ENCODE peak calls at places on chromosomes 16 and 17, in four cellular contexts. O, H, V and U are unnamed samples.

GRCh38 chr16:17446661-17447060 is 24.1 kb downstream of the XYLT1 start:
- DNase-seq in O (no peak), H (no peak), V (no peak), U (no peak)

GRCh38 chr16:70454221-70455034 is at the start of gene FCSK:
- DNase-seq in O (peak), H (peak), V (peak), U (peak)

GRCh38 chr16:83813818-83814653 is 6.3 kb downstream of the HSBP1 start:
- DNase-seq in O (peak), H (peak), V (peak), U (no peak)

GRCh38 chr17:78383725-78384471 is 5.4 kb downstream of the PGS1 start:
- DNase-seq in O (no peak), H (peak), V (no peak), U (peak)

GRCh38 chr17:82687375-82687861 is 11.1 kb downstream of the RAB40B start:
- DNase-seq in O (no peak), H (no peak), V (peak), U (no peak)

GRCh38 chr16:11232852-11233726 is 22.9 kb downstream of the SOCS1 start:
- DNase-seq in O (no peak), H (no peak), V (no peak), U (no peak)

GRCh38 chr17:39169101-39169500 is 3.1 kb upstream of the ARL5C start:
- DNase-seq in O (no peak), H (no peak), V (no peak), U (no peak)

GRCh38 chr16:16857603-16858283 is 478.8 kb downstream of the NPIPA7 start:
- DNase-seq in O (peak), H (no peak), V (no peak), U (no peak)

GRCh38 chr17:77677210-77677609 is 281.3 kb upstream of the TNRC6C start:
- DNase-seq in O (no peak), H (no peak), V (no peak), U (no peak)

GRCh38 chr17:72359274-72359673 is 238.5 kb downstream of the SOX9 start:
- DNase-seq in O (no peak), H (no peak), V (no peak), U (no peak)

GRCh38 chr17:49556183-49556943 is 19.3 kb upstream of the NXPH3 start:
- DNase-seq in O (peak), H (peak), V (peak), U (peak)

GRCh38 chr16:10318798-10319500 is 66.9 kb upstream of the ATF7IP2 start:
- DNase-seq in O (peak), H (no peak), V (no peak), U (no peak)

GRCh38 chr16:25014500-25015147 is 545 bp downstream of the ARHGAP17 start:
- DNase-seq in O (peak), H (peak), V (peak), U (no peak)

GRCh38 chr16:12002447-12003006 is 26.0 kb downstream of the SNX29 start:
- DNase-seq in O (peak), H (peak), V (no peak), U (no peak)

GRCh38 chr17:40284085-40284713 is 3.5 kb upstream of the CDC6 start:
- DNase-seq in O (no peak), H (peak), V (peak), U (peak)

GRCh38 chr17:9522074-9522473 is 53.5 kb downstream of the STX8 start:
- DNase-seq in O (no peak), H (peak), V (peak), U (peak)

GRCh38 chr17:58974354-58974753 is 132.3 kb downstream of the TRIM37 start:
- DNase-seq in O (no peak), H (no peak), V (no peak), U (no peak)

GRCh38 chr17:43134774-43135453 is 9.8 kb upstream of the BRCA1 start:
- DNase-seq in O (no peak), H (no peak), V (no peak), U (no peak)

GRCh38 chr17:63629627-63630026 is 7.4 kb downstream of the MAP3K3 start:
- DNase-seq in O (no peak), H (no peak), V (no peak), U (no peak)

GRCh38 chr16:1781758-1782407 is 488 bp downstream of the SPSB3 start:
- DNase-seq in O (no peak), H (no peak), V (peak), U (no peak)

GRCh38 chr16:30032083-30032819 is 1.2 kb upstream of the TLCD3B start:
- DNase-seq in O (peak), H (peak), V (peak), U (peak)

GRCh38 chr17:28369684-28370034 is 448 bp downstream of the VTN start:
- DNase-seq in O (no peak), H (no peak), V (no peak), U (no peak)

GRCh38 chr16:11572301-11572995 is 14.3 kb downstream of the LITAF start:
- DNase-seq in O (no peak), H (no peak), V (no peak), U (no peak)

GRCh38 chr16:4474192-4474961 is at the start of gene NMRAL1:
- DNase-seq in O (peak), H (peak), V (peak), U (peak)

GRCh38 chr16:50282010-50282538 is 15.7 kb downstream of the ADCY7 start:
- DNase-seq in O (no peak), H (peak), V (no peak), U (no peak)

GRCh38 chr16:6081320-6081976 is 983.9 kb upstream of the EEF2KMT start:
- DNase-seq in O (no peak), H (no peak), V (peak), U (no peak)

GRCh38 chr16:12539185-12539929 is 264.3 kb downstream of the CPPED1 start:
- DNase-seq in O (no peak), H (peak), V (no peak), U (no peak)

GRCh38 chr17:81734405-81735055 is 22.4 kb downstream of the SLC25A10 start:
- DNase-seq in O (no peak), H (no peak), V (peak), U (no peak)

GRCh38 chr17:75776399-75777242 is 8.0 kb upstream of the UNK start:
- DNase-seq in O (no peak), H (peak), V (no peak), U (no peak)

GRCh38 chr16:1534021-1535020 is 855 bp downstream of the TMEM204 start:
- DNase-seq in O (no peak), H (peak), V (no peak), U (no peak)

GRCh38 chr16:16029431-16030011 is 80.1 kb downstream of the ABCC1 start:
- DNase-seq in O (no peak), H (peak), V (no peak), U (no peak)